ENCODE peak calls at places on chromosome 15, in eight cellular contexts. Q is lower lobe of right lung, Z is heart left ventricle, A is suprapubic skin, F is ovary, W is HCT116, T is HepG2, G is Panc1. O is an unnamed sample. For H3K27me3, H3K36me3 and H3K4me1, the result is how much of the 10 kb centered on the place peaks cover.

GRCh38 chr15:40058476-40059140 is 19.6 kb upstream of the SRP14 start:
- DNase-seq in W (no peak), T (no peak), Z (no peak), F (peak), G (no peak), A (peak), Q (no peak), O (no peak)

GRCh38 chr15:22240951-22241350 is 160.6 kb downstream of the OR4M2 start:
- DNase-seq in W (no peak), A (no peak), G (no peak), F (no peak), Z (no peak), T (no peak), Q (no peak), O (no peak)

GRCh38 chr15:68199340-68199739 is 5.8 kb downstream of the CALML4 start:
- DNase-seq in Z (no peak), A (no peak), F (peak), T (no peak), G (no peak), Q (no peak), W (no peak), O (no peak)

GRCh38 chr15:79943820-79944219 is 27.2 kb downstream of the BCL2A1 start:
- DNase-seq in G (no peak), Q (no peak), W (no peak), Z (no peak), T (no peak), A (no peak), F (no peak), O (no peak)

GRCh38 chr15:92665100-92665555 is 9.6 kb upstream of the FAM174B start:
- DNase-seq in Q (no peak), A (no peak), F (peak), G (no peak), T (no peak), W (no peak), Z (peak), O (no peak)

GRCh38 chr15:28096720-28097431 is 2.2 kb downstream of the OCA2 start:
- DNase-seq in Q (no peak), W (no peak), G (no peak), Z (no peak), T (no peak), F (no peak), A (peak), O (no peak)

GRCh38 chr15:41828747-41829270 is 917 bp downstream of the JMJD7 start:
- DNase-seq in Z (no peak), W (no peak), A (no peak), Q (no peak), F (no peak), T (no peak), G (no peak), O (no peak)

GRCh38 chr15:66936115-66936863 is 129.1 kb upstream of the SMAD3 start:
- DNase-seq in Z (peak), Q (no peak), G (no peak), W (no peak), A (peak), F (peak), T (no peak), O (no peak)

GRCh38 chr15:74130849-74131617 is 647 bp downstream of the ISLR2 start:
- DNase-seq in F (no peak), Q (no peak), G (no peak), W (no peak), Z (no peak), A (no peak), T (no peak), O (no peak)

GRCh38 chr15:37792351-37792750 is 142.1 kb upstream of the TMCO5A start:
- DNase-seq in F (no peak), A (no peak), T (no peak), Z (no peak), W (no peak), G (no peak), Q (no peak), O (no peak)

GRCh38 chr15:50257924-50258323 is 7.6 kb downstream of the HDC start:
- DNase-seq in G (no peak), T (no peak), Q (no peak), W (no peak), F (no peak), A (no peak), Z (no peak), O (no peak)

GRCh38 chr15:66036859-66037258 is 167.6 kb downstream of the RAB11A start:
- DNase-seq in W (no peak), Q (no peak), F (no peak), T (no peak), A (no peak), Z (no peak), G (no peak), O (no peak)

GRCh38 chr15:62390793-62391543 is 225.9 kb upstream of the C2CD4B start:
- DNase-seq in Q (peak), F (peak), G (no peak), W (no peak), Z (peak), A (peak), T (peak), O (no peak)

GRCh38 chr15:52808441-52808840 is 18.3 kb upstream of the ONECUT1 start:
- DNase-seq in F (no peak), W (no peak), G (no peak), T (no peak), Z (no peak), Q (no peak), A (no peak), O (no peak)
- H3K27me3 ChIP-seq in F (under half), W (under half), G (under half), T (under half), Z (half or more), Q (half or more), A (half or more), O (under half)

DNA sequence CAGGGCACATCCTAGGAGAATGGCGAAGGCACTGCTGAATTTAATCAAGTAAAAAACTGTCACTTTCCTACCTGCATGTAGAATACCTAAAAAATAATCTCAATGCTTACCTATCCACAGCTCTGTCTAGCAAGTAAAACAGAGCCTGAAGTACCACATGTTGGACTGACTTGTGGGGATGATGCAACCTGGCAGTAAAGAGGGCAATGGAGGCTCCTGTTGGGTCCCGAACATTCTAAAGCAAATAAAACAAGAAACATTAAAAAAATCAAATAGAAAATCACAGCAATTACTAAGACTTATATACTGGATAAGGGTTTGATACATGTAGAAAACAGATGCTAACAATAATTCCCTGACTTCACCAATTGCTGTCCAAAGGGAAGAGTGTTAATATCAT is 56.1 kb downstream of the PTPN9 start:
- DNase-seq in G (no peak), A (no peak), F (no peak), Q (no peak), T (no peak), Z (no peak), W (no peak), O (no peak)
- H3K36me3 ChIP-seq in G (under half), A (half or more), F (under half), Q (half or more), T (under half), Z (half or more), W (under half), O (under half)

DNA sequence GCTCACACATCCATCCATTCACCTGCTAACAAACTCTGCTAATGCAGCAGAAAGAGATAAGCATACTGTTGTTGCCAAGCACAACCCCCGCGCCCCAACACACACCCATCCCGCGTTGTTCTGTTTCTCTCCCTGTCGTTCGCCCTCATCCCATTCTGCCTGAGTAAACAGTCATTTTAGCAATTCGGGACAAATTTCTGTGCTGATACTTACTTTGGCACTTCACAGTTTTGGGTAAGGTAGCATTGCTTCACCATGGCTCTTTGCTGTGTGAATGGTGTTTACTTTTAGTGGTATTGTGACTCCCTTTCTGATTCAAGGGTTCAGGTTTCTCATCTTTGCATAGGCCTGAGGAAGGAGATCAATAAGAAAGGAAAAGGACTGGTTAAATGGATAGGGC is 149.7 kb downstream of the AKAP13 start:
- DNase-seq in F (no peak), G (no peak), Q (no peak), W (no peak), Z (no peak), A (no peak), T (no peak), O (no peak)
- H3K4me1 ChIP-seq in F (under half), G (under half), Q (half or more), W (under half), Z (half or more), A (under half), T (under half), O (under half)

DNA sequence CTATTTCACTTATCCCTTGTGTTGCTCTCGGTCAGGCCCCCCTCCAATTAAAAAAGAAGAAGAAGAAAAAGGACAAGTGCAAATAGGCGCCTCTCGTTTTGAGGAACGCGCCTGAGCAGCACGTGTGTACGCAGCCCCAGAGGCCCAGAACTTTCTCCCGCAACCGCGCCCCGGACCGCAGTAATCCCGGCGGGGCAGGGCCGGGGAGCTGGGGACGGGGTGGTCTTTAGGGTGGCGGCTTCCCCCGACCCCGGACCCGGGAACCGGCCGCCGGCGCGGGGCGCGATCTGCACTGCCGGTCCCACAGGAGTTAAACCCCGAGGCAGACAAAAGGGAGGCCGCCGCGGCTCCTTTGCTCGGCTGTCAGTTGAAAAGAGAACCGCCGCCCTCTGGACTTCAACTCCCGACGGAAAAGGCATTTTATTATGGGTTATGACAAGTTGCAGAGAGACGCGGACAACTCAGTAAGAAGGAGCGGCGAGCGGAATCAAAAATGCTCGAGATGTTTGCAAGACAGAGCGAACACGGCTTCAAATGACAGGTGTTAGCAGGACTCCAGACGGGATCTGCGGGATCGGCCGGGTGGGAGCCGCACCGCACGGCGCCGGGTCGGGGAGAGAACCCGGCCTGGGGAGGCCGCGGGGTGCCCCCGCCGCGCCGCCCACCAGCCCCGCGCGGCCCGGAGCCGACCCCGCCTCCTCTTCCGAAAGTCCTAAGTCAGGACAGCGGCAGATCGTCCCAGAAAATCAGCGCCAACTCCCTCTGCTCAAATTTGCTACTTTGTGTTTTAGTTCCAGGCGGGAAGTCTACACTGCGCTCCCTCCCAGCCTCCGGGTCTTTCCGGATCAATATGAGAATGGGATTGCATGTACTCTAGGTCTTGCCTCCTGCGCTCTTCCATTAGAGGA is 79.0 kb downstream of the NR2F2 start:
- DNase-seq in F (no peak), Z (no peak), Q (no peak), A (no peak), G (no peak), W (no peak), T (peak), O (no peak)
- H3K27me3 ChIP-seq in F (under half), Z (half or more), Q (half or more), A (half or more), G (under half), W (under half), T (half or more), O (under half)

GRCh38 chr15:60626669-60627068 is 147.7 kb upstream of the ICE2 start:
- DNase-seq in F (no peak), G (no peak), Z (no peak), T (no peak), Q (no peak), W (no peak), A (no peak), O (no peak)
- H3K36me3 ChIP-seq in F (under half), G (under half), Z (under half), T (under half), Q (under half), W (under half), A (under half), O (under half)

GRCh38 chr15:60370804-60371700 is 26.7 kb downstream of the ANXA2 start:
- DNase-seq in Q (no peak), F (peak), W (peak), Z (peak), A (peak), T (peak), G (peak), O (no peak)
- H3K4me1 ChIP-seq in Q (half or more), F (under half), W (half or more), Z (half or more), A (half or more), T (half or more), G (half or more), O (under half)

GRCh38 chr15:77819271-77819806 is 186.6 kb upstream of the LINGO1 start:
- DNase-seq in W (no peak), A (no peak), T (no peak), G (no peak), Z (no peak), F (no peak), Q (no peak), O (no peak)
- H3K27me3 ChIP-seq in W (under half), A (half or more), T (half or more), G (under half), Z (half or more), F (under half), Q (half or more), O (under half)

GRCh38 chr15:34893967-34894366 is 75.6 kb downstream of the AQR start:
- DNase-seq in Z (no peak), A (no peak), G (no peak), F (no peak), T (no peak), Q (no peak), W (no peak), O (no peak)
- H3K36me3 ChIP-seq in Z (half or more), A (half or more), G (under half), F (under half), T (under half), Q (half or more), W (under half), O (under half)

DNA sequence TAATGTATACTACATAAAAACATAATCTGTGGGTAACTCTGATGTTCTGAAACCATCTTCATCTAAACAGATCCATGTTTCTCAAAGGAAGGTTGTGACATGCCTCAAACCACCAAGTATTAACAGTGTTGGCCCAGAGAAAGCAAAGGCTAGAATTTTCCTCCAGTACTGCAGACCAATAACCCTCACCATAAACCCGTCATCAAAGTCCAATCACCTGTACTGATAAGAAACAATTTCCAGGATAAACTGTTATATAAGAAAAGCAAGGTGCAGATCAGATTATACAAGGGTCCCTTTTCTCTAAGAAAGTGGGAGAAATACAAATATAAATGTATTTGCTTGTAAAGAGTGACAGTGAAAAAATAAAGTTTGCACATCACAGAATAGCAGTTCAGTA is 32.3 kb downstream of the TBC1D2B start:
- DNase-seq in T (no peak), Z (no peak), G (no peak), Q (no peak), A (no peak), F (no peak), W (no peak), O (no peak)
- H3K4me1 ChIP-seq in T (under half), Z (under half), G (under half), Q (half or more), A (half or more), F (under half), W (under half), O (half or more)

DNA sequence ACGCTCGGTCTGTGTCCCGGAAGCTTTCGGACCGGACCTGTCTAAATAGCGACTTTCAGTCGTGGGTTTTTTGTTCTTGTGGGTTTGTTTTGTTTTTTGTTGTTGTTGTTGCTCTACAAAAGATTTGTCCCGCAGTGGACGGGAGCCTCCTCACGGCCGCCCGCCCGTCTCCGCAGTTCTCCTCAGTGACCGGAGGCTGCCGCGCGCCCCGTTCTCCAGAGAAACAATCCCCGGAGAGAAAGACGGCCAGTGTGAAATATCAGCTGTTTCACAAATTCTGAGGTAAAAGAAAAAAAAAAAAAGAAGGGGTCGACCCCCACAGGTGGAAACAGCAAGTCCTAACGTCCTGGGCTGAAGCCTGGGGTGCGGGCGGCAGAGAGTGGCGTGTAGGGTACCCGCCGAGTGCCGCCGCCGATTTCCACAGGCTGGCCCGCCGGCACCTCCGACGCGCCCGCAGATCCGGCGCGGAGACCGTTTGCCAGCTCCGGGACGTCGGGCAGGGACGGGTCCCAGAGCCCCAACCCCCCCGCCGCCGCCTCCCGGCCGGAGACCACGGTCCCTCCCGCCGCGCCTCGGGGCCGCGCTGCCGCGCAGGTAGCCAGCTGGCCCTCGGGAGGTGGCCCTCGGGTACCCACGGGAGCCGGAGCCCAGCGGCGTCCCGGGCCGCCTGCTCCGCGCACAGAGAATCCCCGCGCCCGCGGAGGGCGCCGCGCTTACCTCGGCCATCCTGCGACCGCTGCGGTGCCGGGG is 476 bp downstream of the BNC1 start:
- DNase-seq in F (no peak), A (no peak), Q (no peak), G (no peak), T (no peak), Z (peak), W (no peak), O (no peak)
- H3K27me3 ChIP-seq in F (under half), A (under half), Q (half or more), G (under half), T (under half), Z (half or more), W (under half), O (under half)